ENCODE peak calls at places on chromosomes 13 and 19, in six cellular contexts. One of them, this sample, is unnamed.

GRCh38 chr19:18109731-18110671 is 12.4 kb downstream of the MAST3 start:
- DNase-seq in mammary epithelial cell: no peak
- DNase-seq in prostate gland: no peak
- DNase-seq in colonic mucosa: peak
- DNase-seq in SK-N-SH: peak
- DNase-seq in fibroblast of pulmonary artery: no peak
- DNase-seq in this sample: peak

GRCh38 chr19:55253842-55254624 is 4.8 kb downstream of the PPP6R1 start:
- DNase-seq in colonic mucosa: no peak
- DNase-seq in mammary epithelial cell: no peak
- DNase-seq in fibroblast of pulmonary artery: no peak
- DNase-seq in prostate gland: no peak
- DNase-seq in SK-N-SH: no peak
- DNase-seq in this sample: peak

GRCh38 chr19:37817180-37817911 is 38.0 kb upstream of the ZNF573 start:
- DNase-seq in mammary epithelial cell: no peak
- DNase-seq in prostate gland: peak
- DNase-seq in SK-N-SH: peak
- DNase-seq in fibroblast of pulmonary artery: peak
- DNase-seq in colonic mucosa: peak
- DNase-seq in this sample: peak

GRCh38 chr13:33556828-33557227 is 261.1 kb upstream of the RFC3 start:
- DNase-seq in SK-N-SH: no peak
- DNase-seq in mammary epithelial cell: peak
- DNase-seq in prostate gland: no peak
- DNase-seq in fibroblast of pulmonary artery: no peak
- DNase-seq in colonic mucosa: no peak
- DNase-seq in this sample: no peak

GRCh38 chr19:29618434-29618833 is 12.4 kb downstream of the POP4 start:
- DNase-seq in fibroblast of pulmonary artery: no peak
- DNase-seq in mammary epithelial cell: no peak
- DNase-seq in colonic mucosa: no peak
- DNase-seq in prostate gland: no peak
- DNase-seq in SK-N-SH: no peak
- DNase-seq in this sample: no peak

GRCh38 chr19:10686661-10687517 is 14.3 kb upstream of the QTRT1 start:
- DNase-seq in colonic mucosa: no peak
- DNase-seq in prostate gland: no peak
- DNase-seq in mammary epithelial cell: peak
- DNase-seq in SK-N-SH: peak
- DNase-seq in fibroblast of pulmonary artery: peak
- DNase-seq in this sample: no peak

GRCh38 chr13:46684287-46685001 is 112.5 kb downstream of the ESD start:
- DNase-seq in prostate gland: no peak
- DNase-seq in SK-N-SH: no peak
- DNase-seq in colonic mucosa: no peak
- DNase-seq in mammary epithelial cell: no peak
- DNase-seq in fibroblast of pulmonary artery: peak
- DNase-seq in this sample: no peak

GRCh38 chr19:35528218-35529038 is at the start of gene SBSN:
- DNase-seq in mammary epithelial cell: peak
- DNase-seq in prostate gland: no peak
- DNase-seq in fibroblast of pulmonary artery: peak
- DNase-seq in colonic mucosa: no peak
- DNase-seq in SK-N-SH: no peak
- DNase-seq in this sample: no peak

GRCh38 chr13:58704953-58705352 is 1073.4 kb downstream of the PCDH17 start:
- DNase-seq in colonic mucosa: no peak
- DNase-seq in mammary epithelial cell: no peak
- DNase-seq in SK-N-SH: no peak
- DNase-seq in prostate gland: no peak
- DNase-seq in fibroblast of pulmonary artery: no peak
- DNase-seq in this sample: no peak

GRCh38 chr19:23823952-23824389 is 65.3 kb upstream of the ZNF681 start:
- DNase-seq in fibroblast of pulmonary artery: no peak
- DNase-seq in mammary epithelial cell: peak
- DNase-seq in colonic mucosa: peak
- DNase-seq in prostate gland: no peak
- DNase-seq in SK-N-SH: peak
- DNase-seq in this sample: peak

GRCh38 chr13:50080856-50081105 is 65.5 kb downstream of the KCNRG start:
- DNase-seq in colonic mucosa: no peak
- DNase-seq in prostate gland: no peak
- DNase-seq in fibroblast of pulmonary artery: peak
- DNase-seq in mammary epithelial cell: peak
- DNase-seq in SK-N-SH: no peak
- DNase-seq in this sample: no peak

GRCh38 chr13:65656740-65657329 is 1573.3 kb downstream of the PCDH9 start:
- DNase-seq in fibroblast of pulmonary artery: peak
- DNase-seq in mammary epithelial cell: no peak
- DNase-seq in prostate gland: no peak
- DNase-seq in colonic mucosa: no peak
- DNase-seq in SK-N-SH: no peak
- DNase-seq in this sample: no peak
- TF ChIP-seq CTCF in fibroblast of pulmonary artery: peak
- TF ChIP-seq CTCF in mammary epithelial cell: peak
- TF ChIP-seq CTCF in prostate gland: peak
- TF ChIP-seq CTCF in colonic mucosa: peak
- TF ChIP-seq CTCF in SK-N-SH: peak
- TF ChIP-seq CTCF in this sample: no peak

GRCh38 chr19:44577566-44577874 is 35.8 kb upstream of the IGSF23 start:
- DNase-seq in colonic mucosa: no peak
- DNase-seq in mammary epithelial cell: no peak
- DNase-seq in prostate gland: no peak
- DNase-seq in fibroblast of pulmonary artery: no peak
- DNase-seq in SK-N-SH: no peak
- DNase-seq in this sample: no peak

GRCh38 chr19:44575116-44575700 is 38.2 kb upstream of the IGSF23 start:
- DNase-seq in mammary epithelial cell: no peak
- DNase-seq in prostate gland: no peak
- DNase-seq in SK-N-SH: no peak
- DNase-seq in colonic mucosa: no peak
- DNase-seq in fibroblast of pulmonary artery: no peak
- DNase-seq in this sample: no peak

GRCh38 chr19:44574201-44574950 is 39.0 kb upstream of the IGSF23 start:
- DNase-seq in prostate gland: no peak
- DNase-seq in SK-N-SH: no peak
- DNase-seq in colonic mucosa: no peak
- DNase-seq in fibroblast of pulmonary artery: no peak
- DNase-seq in mammary epithelial cell: no peak
- DNase-seq in this sample: no peak

GRCh38 chr19:44579663-44580365 is 33.5 kb upstream of the IGSF23 start:
- DNase-seq in mammary epithelial cell: no peak
- DNase-seq in colonic mucosa: no peak
- DNase-seq in fibroblast of pulmonary artery: no peak
- DNase-seq in SK-N-SH: no peak
- DNase-seq in prostate gland: no peak
- DNase-seq in this sample: no peak

GRCh38 chr19:44576843-44577565 is 36.4 kb upstream of the IGSF23 start:
- DNase-seq in SK-N-SH: peak
- DNase-seq in fibroblast of pulmonary artery: peak
- DNase-seq in prostate gland: no peak
- DNase-seq in mammary epithelial cell: peak
- DNase-seq in colonic mucosa: peak
- DNase-seq in this sample: peak
- TF ChIP-seq CTCF in SK-N-SH: peak
- TF ChIP-seq CTCF in fibroblast of pulmonary artery: peak
- TF ChIP-seq CTCF in prostate gland: peak
- TF ChIP-seq CTCF in mammary epithelial cell: peak
- TF ChIP-seq CTCF in colonic mucosa: peak
- TF ChIP-seq CTCF in this sample: peak

GRCh38 chr13:48749699-48750473 is 96.2 kb downstream of the CYSLTR2 start:
- DNase-seq in prostate gland: no peak
- DNase-seq in fibroblast of pulmonary artery: peak
- DNase-seq in colonic mucosa: peak
- DNase-seq in SK-N-SH: peak
- DNase-seq in mammary epithelial cell: peak
- DNase-seq in this sample: peak

GRCh38 chr13:48749144-48749543 is 95.4 kb downstream of the CYSLTR2 start:
- DNase-seq in prostate gland: no peak
- DNase-seq in SK-N-SH: no peak
- DNase-seq in mammary epithelial cell: peak
- DNase-seq in colonic mucosa: no peak
- DNase-seq in fibroblast of pulmonary artery: peak
- DNase-seq in this sample: no peak

GRCh38 chr13:48748681-48749080 is 95.0 kb downstream of the CYSLTR2 start:
- DNase-seq in colonic mucosa: no peak
- DNase-seq in prostate gland: no peak
- DNase-seq in SK-N-SH: no peak
- DNase-seq in mammary epithelial cell: no peak
- DNase-seq in fibroblast of pulmonary artery: no peak
- DNase-seq in this sample: no peak

GRCh38 chr13:48750588-48751383 is 97.1 kb downstream of the CYSLTR2 start:
- DNase-seq in fibroblast of pulmonary artery: peak
- DNase-seq in prostate gland: no peak
- DNase-seq in colonic mucosa: peak
- DNase-seq in SK-N-SH: no peak
- DNase-seq in mammary epithelial cell: no peak
- DNase-seq in this sample: no peak

DNA sequence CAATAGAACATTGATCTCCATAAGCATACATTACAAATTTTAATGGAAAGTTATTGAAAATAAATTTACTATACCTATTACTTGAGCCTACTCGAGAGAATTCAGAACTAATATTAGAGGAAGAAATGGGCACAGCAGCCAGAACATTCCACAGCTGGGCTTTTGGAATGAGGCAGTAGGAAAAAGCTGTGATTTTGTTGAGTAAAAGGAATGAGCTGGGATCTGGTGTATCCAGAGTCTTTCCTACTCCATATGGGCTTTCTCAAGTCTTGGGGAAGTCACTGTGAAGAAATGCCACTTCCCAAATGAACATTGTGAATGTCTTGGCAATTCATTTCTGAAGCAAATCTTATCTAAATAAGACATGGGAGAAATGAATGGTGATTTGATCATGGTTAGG is 93.1 kb downstream of the CYSLTR2 start:
- DNase-seq in colonic mucosa: no peak
- DNase-seq in fibroblast of pulmonary artery: peak
- DNase-seq in SK-N-SH: no peak
- DNase-seq in prostate gland: no peak
- DNase-seq in mammary epithelial cell: no peak
- DNase-seq in this sample: no peak
- TF ChIP-seq CTCF in colonic mucosa: no peak
- TF ChIP-seq CTCF in fibroblast of pulmonary artery: no peak
- TF ChIP-seq CTCF in SK-N-SH: no peak
- TF ChIP-seq CTCF in prostate gland: no peak
- TF ChIP-seq CTCF in mammary epithelial cell: no peak
- TF ChIP-seq CTCF in this sample: no peak

GRCh38 chr19:45900661-45901431 is 1.6 kb downstream of the MYPOP start:
- DNase-seq in prostate gland: no peak
- DNase-seq in fibroblast of pulmonary artery: no peak
- DNase-seq in colonic mucosa: no peak
- DNase-seq in SK-N-SH: no peak
- DNase-seq in mammary epithelial cell: no peak
- DNase-seq in this sample: no peak

GRCh38 chr19:45899919-45900589 is 2.4 kb downstream of the MYPOP start:
- DNase-seq in fibroblast of pulmonary artery: no peak
- DNase-seq in prostate gland: no peak
- DNase-seq in colonic mucosa: no peak
- DNase-seq in mammary epithelial cell: no peak
- DNase-seq in SK-N-SH: no peak
- DNase-seq in this sample: no peak

GRCh38 chr19:45901432-45901903 is 945 bp downstream of the MYPOP start:
- DNase-seq in prostate gland: no peak
- DNase-seq in colonic mucosa: peak
- DNase-seq in fibroblast of pulmonary artery: peak
- DNase-seq in mammary epithelial cell: peak
- DNase-seq in SK-N-SH: peak
- DNase-seq in this sample: peak

GRCh38 chr19:45902651-45903625 is 525 bp upstream of the MYPOP start:
- DNase-seq in mammary epithelial cell: peak
- DNase-seq in colonic mucosa: peak
- DNase-seq in fibroblast of pulmonary artery: peak
- DNase-seq in SK-N-SH: peak
- DNase-seq in prostate gland: peak
- DNase-seq in this sample: peak

DNA sequence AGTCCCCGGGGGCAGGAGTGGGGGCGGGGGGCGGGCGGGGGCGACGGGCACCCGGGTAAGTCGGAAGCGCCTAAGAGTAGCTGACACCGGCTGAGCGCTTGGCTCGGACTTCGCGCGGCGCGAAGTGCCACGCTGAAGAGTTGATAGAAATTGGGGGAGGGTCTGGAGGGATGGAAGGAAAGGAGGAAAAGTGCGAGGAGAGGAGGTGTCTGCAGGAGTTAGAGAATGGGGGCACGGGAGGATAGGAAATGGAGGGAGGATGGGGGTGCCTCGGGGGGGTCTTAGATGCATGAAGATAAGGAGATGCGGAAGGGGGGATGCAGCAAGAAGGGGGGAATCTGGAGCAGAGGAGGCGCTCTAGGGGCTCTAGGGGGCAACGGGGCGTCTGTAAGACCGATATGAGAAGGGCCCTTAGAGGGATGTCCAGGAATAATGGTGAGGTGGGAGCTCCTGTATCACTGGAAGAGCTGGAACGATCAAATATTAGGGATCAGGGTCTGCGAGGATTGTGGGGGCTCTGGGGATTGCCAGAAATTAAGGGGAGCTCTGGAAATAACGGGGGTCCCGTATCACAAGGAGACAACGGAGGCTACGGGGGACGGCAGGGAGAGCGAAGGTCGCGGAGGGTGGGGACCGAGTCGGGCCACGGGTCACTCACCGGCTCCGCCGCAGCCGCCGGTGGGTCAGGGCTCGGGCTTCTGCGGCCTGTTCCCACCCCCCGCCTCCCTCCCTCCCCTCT is at the start of gene MYPOP:
- DNase-seq in colonic mucosa: no peak
- DNase-seq in fibroblast of pulmonary artery: no peak
- DNase-seq in mammary epithelial cell: no peak
- DNase-seq in prostate gland: no peak
- DNase-seq in SK-N-SH: peak
- DNase-seq in this sample: peak
- TF ChIP-seq CTCF in colonic mucosa: no peak
- TF ChIP-seq CTCF in fibroblast of pulmonary artery: no peak
- TF ChIP-seq CTCF in mammary epithelial cell: no peak
- TF ChIP-seq CTCF in prostate gland: no peak
- TF ChIP-seq CTCF in SK-N-SH: no peak
- TF ChIP-seq CTCF in this sample: no peak